ENCODE peak calls at places on chromosomes 2 and 18, in six cellular contexts. P, B, W, U, V and M are unnamed samples. For H3K27me3, the result is how much of the 10 kb centered on the place peaks cover.

GRCh38 chr18:70197042-70197441 is 8.4 kb downstream of the RTTN start:
- DNase-seq in P (no peak), B (no peak), W (no peak), U (no peak), V (no peak), M (no peak)

GRCh38 chr18:7452331-7452730 is 114.8 kb upstream of the PTPRM start:
- DNase-seq in P (peak), B (no peak), W (peak), U (peak), V (no peak), M (no peak)

GRCh38 chr2:189756311-189756710 is 6.3 kb downstream of the OSGEPL1 start:
- DNase-seq in P (no peak), B (no peak), W (no peak), U (no peak), V (no peak), M (no peak)

GRCh38 chr18:59155140-59155539 is 15.5 kb downstream of the SEC11C start:
- DNase-seq in P (no peak), B (no peak), W (no peak), U (no peak), V (no peak), M (no peak)

GRCh38 chr2:103161456-103162289 is 399.8 kb downstream of the TMEM182 start:
- DNase-seq in P (peak), B (peak), W (peak), U (peak), V (no peak), M (no peak)

GRCh38 chr2:196459539-196459938 is 180.0 kb upstream of the CCDC150 start:
- DNase-seq in P (peak), B (no peak), W (no peak), U (no peak), V (no peak), M (no peak)

GRCh38 chr2:107259011-107259410 is 373.0 kb upstream of the ST6GAL2 start:
- DNase-seq in P (no peak), B (no peak), W (no peak), U (no peak), V (no peak), M (no peak)

GRCh38 chr2:196131384-196131861 is 40.0 kb downstream of the STK17B start:
- DNase-seq in P (peak), B (no peak), W (peak), U (peak), V (peak), M (peak)

GRCh38 chr18:78422336-78422735 is 557.3 kb upstream of the SALL3 start:
- DNase-seq in P (no peak), B (no peak), W (no peak), U (no peak), V (peak), M (no peak)

GRCh38 chr18:78421392-78421791 is 558.2 kb upstream of the SALL3 start:
- DNase-seq in P (no peak), B (no peak), W (no peak), U (no peak), V (no peak), M (no peak)

GRCh38 chr18:78416853-78417252 is 562.8 kb upstream of the SALL3 start:
- DNase-seq in P (no peak), B (no peak), W (no peak), U (no peak), V (no peak), M (no peak)

GRCh38 chr18:78418379-78418778 is 561.2 kb upstream of the SALL3 start:
- DNase-seq in P (no peak), B (no peak), W (no peak), U (no peak), V (no peak), M (no peak)

GRCh38 chr18:78420116-78420515 is 559.5 kb upstream of the SALL3 start:
- DNase-seq in P (no peak), B (no peak), W (no peak), U (no peak), V (no peak), M (no peak)
- H3K27me3 ChIP-seq in P (under half), B (under half), W (under half), U (under half), V (under half), M (under half)

GRCh38 chr2:237689569-237690131 is 62.3 kb downstream of the LRRFIP1 start:
- DNase-seq in P (no peak), B (no peak), W (no peak), U (no peak), V (peak), M (peak)

GRCh38 chr2:237686659-237687136 is 59.3 kb downstream of the LRRFIP1 start:
- DNase-seq in P (no peak), B (no peak), W (no peak), U (no peak), V (no peak), M (no peak)

GRCh38 chr2:237688081-237688480 is 60.7 kb downstream of the LRRFIP1 start:
- DNase-seq in P (no peak), B (no peak), W (no peak), U (no peak), V (no peak), M (no peak)

GRCh38 chr2:237685408-237685807 is 58.0 kb downstream of the LRRFIP1 start:
- DNase-seq in P (no peak), B (no peak), W (no peak), U (no peak), V (no peak), M (no peak)

DNA sequence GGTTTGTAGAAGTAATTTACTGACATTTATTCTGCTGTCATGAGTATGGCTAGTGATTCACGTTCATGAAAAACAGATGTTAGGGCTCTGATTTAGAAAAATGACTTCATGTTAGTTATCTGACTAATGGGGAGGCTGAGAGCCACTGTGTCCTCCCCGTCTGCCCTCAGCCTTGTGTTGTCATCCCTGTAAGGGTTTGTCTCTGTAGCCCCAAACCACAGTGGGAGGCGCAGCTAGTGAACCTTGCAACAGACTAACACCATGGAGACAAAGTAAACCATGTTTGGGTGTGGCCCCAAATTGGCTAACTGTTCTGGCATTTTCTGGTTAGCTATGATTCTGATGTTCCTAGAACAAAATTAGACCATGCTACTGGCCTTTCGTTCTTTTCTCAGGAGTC is 60.3 kb downstream of the LRRFIP1 start:
- DNase-seq in P (peak), B (no peak), W (peak), U (no peak), V (peak), M (peak)
- H3K4me3 ChIP-seq in P (no peak), B (no peak), W (no peak), U (no peak), V (no peak), M (no peak)

GRCh38 chr2:29367986-29368677 is 252.9 kb downstream of the CLIP4 start:
- DNase-seq in P (peak), B (no peak), W (no peak), U (no peak), V (no peak), M (no peak)
- H3K27me3 ChIP-seq in P (under half), B (under half), W (under half), U (under half), V (under half), M (under half)

GRCh38 chr2:237201461-237202287 is 116.0 kb downstream of the COPS8 start:
- DNase-seq in P (peak), B (no peak), W (peak), U (peak), V (no peak), M (peak)
- H3K4me3 ChIP-seq in P (no peak), B (peak), W (no peak), U (no peak), V (no peak), M (no peak)

GRCh38 chr18:57437433-57437781 is 2.2 kb downstream of the ONECUT2 start:
- DNase-seq in P (no peak), B (no peak), W (no peak), U (peak), V (no peak), M (no peak)

GRCh38 chr18:57435851-57436192 is 648 bp downstream of the ONECUT2 start:
- DNase-seq in P (no peak), B (no peak), W (no peak), U (no peak), V (no peak), M (no peak)

GRCh38 chr18:57434536-57435494 is at the start of gene ONECUT2:
- DNase-seq in P (peak), B (peak), W (peak), U (peak), V (peak), M (peak)

GRCh38 chr18:57436965-57437333 is 1.8 kb downstream of the ONECUT2 start:
- DNase-seq in P (no peak), B (no peak), W (no peak), U (no peak), V (no peak), M (no peak)

DNA sequence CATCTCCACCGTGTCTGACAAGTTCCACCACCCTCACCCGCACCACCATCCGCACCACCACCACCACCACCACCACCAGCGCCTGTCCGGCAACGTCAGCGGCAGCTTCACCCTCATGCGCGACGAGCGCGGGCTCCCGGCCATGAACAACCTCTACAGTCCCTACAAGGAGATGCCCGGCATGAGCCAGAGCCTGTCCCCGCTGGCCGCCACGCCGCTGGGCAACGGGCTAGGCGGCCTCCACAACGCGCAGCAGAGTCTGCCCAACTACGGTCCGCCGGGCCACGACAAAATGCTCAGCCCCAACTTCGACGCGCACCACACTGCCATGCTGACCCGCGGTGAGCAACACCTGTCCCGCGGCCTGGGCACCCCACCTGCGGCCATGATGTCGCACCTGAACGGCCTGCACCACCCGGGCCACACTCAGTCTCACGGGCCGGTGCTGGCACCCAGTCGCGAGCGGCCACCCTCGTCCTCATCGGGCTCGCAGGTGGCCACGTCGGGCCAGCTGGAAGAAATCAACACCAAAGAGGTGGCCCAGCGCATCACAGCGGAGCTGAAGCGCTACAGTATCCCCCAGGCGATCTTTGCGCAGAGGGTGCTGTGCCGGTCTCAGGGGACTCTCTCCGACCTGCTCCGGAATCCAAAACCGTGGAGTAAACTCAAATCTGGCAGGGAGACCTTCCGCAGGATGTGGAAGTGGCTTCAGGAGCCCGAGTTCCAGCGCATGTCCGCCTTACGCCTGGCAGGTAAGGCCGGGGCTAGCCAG is 1.2 kb downstream of the ONECUT2 start:
- DNase-seq in P (no peak), B (no peak), W (no peak), U (peak), V (no peak), M (no peak)
- H3K27me3 ChIP-seq in P (half or more), B (half or more), W (under half), U (under half), V (half or more), M (under half)

GRCh38 chr2:11784747-11785610 is 38.5 kb downstream of the LPIN1 start:
- DNase-seq in P (peak), B (peak), W (peak), U (peak), V (peak), M (no peak)
- H3K4me3 ChIP-seq in P (peak), B (peak), W (peak), U (peak), V (peak), M (peak)

DNA sequence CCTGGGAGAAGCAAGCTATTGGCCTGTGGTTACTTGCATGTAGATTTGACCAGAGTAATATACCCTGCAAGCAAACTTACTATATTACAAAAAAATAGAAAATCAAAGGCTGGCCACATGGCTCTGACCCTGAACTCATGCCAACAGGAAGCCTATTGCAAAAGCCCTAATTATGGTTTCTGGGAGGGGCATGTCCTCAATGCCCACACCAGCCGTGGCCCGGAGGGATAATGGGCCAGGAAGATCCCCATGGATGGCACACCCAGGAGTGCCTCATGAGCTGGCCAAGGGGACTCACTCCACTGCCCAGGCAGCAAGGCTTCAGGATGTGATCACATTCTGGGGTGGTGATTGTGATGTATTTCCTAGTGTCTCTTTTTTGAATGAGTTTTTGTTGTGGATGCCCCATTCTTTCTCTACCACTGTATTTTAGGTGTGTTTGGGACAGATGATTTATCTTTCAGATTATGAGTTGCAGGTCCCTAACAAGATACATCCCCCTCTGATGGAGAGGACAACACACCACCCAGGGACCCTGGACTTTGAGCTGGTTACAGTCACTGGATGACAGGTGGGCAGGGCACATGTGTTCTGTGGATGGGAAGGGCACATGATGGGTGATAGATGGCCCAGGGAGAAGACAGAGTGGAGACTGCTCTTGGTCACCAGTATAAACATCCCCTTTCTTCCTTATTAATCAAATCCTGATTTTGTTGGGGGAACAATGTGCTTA is 18.7 kb upstream of the TFCP2L1 start:
- DNase-seq in P (no peak), B (no peak), W (no peak), U (no peak), V (no peak), M (no peak)
- H3K27me3 ChIP-seq in P (under half), B (under half), W (under half), U (under half), V (under half), M (under half)

GRCh38 chr2:177887722-177888121 is 184.9 kb downstream of the PDE11A start:
- DNase-seq in P (no peak), B (no peak), W (no peak), U (no peak), V (no peak), M (no peak)

GRCh38 chr2:177886824-177887223 is 185.8 kb downstream of the PDE11A start:
- DNase-seq in P (no peak), B (no peak), W (no peak), U (no peak), V (no peak), M (no peak)

GRCh38 chr2:177888581-177888980 is 184.0 kb downstream of the PDE11A start:
- DNase-seq in P (no peak), B (no peak), W (no peak), U (no peak), V (no peak), M (no peak)

GRCh38 chr2:177891533-177891932 is 181.0 kb downstream of the PDE11A start:
- DNase-seq in P (no peak), B (no peak), W (no peak), U (no peak), V (no peak), M (no peak)

GRCh38 chr2:177889812-177890460 is 182.6 kb downstream of the PDE11A start:
- DNase-seq in P (no peak), B (no peak), W (no peak), U (no peak), V (no peak), M (no peak)
- H3K4me3 ChIP-seq in P (no peak), B (no peak), W (no peak), U (no peak), V (no peak), M (no peak)

GRCh38 chr2:232641153-232641845 is 7.9 kb downstream of the EFHD1 start:
- DNase-seq in P (no peak), B (no peak), W (no peak), U (no peak), V (no peak), M (no peak)

GRCh38 chr2:232636788-232637420 is 3.5 kb downstream of the EFHD1 start:
- DNase-seq in P (no peak), B (no peak), W (no peak), U (no peak), V (no peak), M (no peak)

GRCh38 chr2:232635820-232636219 is 2.4 kb downstream of the EFHD1 start:
- DNase-seq in P (no peak), B (no peak), W (no peak), U (no peak), V (no peak), M (no peak)

GRCh38 chr2:232634319-232635150 is 1.1 kb downstream of the EFHD1 start:
- DNase-seq in P (no peak), B (no peak), W (peak), U (no peak), V (peak), M (peak)

GRCh38 chr2:232637832-232638231 is 4.4 kb downstream of the EFHD1 start:
- DNase-seq in P (no peak), B (no peak), W (no peak), U (no peak), V (no peak), M (no peak)
- H3K27me3 ChIP-seq in P (under half), B (under half), W (under half), U (under half), V (under half), M (under half)

GRCh38 chr2:58047969-58048368 is 1.4 kb downstream of the VRK2 start:
- DNase-seq in P (no peak), B (no peak), W (no peak), U (no peak), V (no peak), M (no peak)
- H3K4me3 ChIP-seq in P (no peak), B (no peak), W (no peak), U (no peak), V (peak), M (no peak)